ENCODE peak calls at places on chromosomes 6 and 20, in four cellular contexts. M is osteocyte, W is foreskin fibroblast, P is adrenal gland. Y is an unnamed sample.

GRCh38 chr20:23049201-23049932 is at the start of gene THBD:
- DNase-seq in M (no peak), W (peak; percentile 82), P (peak; percentile 69), Y (no peak)

GRCh38 chr6:12637960-12638641 is 78.5 kb upstream of the PHACTR1 start:
- DNase-seq in M (no peak), W (peak; percentile 82), P (peak; percentile 48), Y (peak; percentile 72)

GRCh38 chr20:50405235-50405914 is 104.8 kb upstream of the PTPN1 start:
- DNase-seq in M (no peak), W (no peak), P (no peak), Y (no peak)

GRCh38 chr6:141269684-141270083 is 863.0 kb upstream of the GJE1 start:
- DNase-seq in M (no peak), W (no peak), P (no peak), Y (no peak)

GRCh38 chr20:34715384-34715783 is 11.2 kb downstream of the TP53INP2 start:
- DNase-seq in M (no peak), W (peak; percentile 56), P (no peak), Y (no peak)

GRCh38 chr6:149346075-149346474 is 28.6 kb downstream of the TAB2 start:
- DNase-seq in M (no peak), W (no peak), P (no peak), Y (no peak)

GRCh38 chr6:118100763-118101162 is 193.7 kb downstream of the SLC35F1 start:
- DNase-seq in M (no peak), W (no peak), P (no peak), Y (no peak)

GRCh38 chr6:138054982-138055381 is 52.2 kb downstream of the PERP start:
- DNase-seq in M (no peak), W (no peak), P (no peak), Y (no peak)

GRCh38 chr6:122014961-122015360 is 384.5 kb upstream of the HSF2 start:
- DNase-seq in M (no peak), W (peak; percentile 68), P (no peak), Y (no peak)

GRCh38 chr6:24495516-24495847 is 713 bp downstream of the ALDH5A1 start:
- DNase-seq in M (no peak), W (peak; percentile 12), P (peak; percentile 60), Y (no peak)

GRCh38 chr20:63223121-63223825 is 7.3 kb upstream of the YTHDF1 start:
- DNase-seq in M (no peak), W (peak; percentile 60), P (peak; percentile 56), Y (no peak)

GRCh38 chr6:105814745-105815536 is 271.2 kb upstream of the PRDM1 start:
- DNase-seq in M (no peak), W (no peak), P (no peak), Y (no peak)

GRCh38 chr6:20348091-20348490 is 53.6 kb upstream of the E2F3 start:
- DNase-seq in M (no peak), W (no peak), P (no peak), Y (no peak)

GRCh38 chr6:141562801-141563763 is 569.6 kb upstream of the GJE1 start:
- DNase-seq in M (peak; percentile 87), W (peak; percentile 94), P (peak; percentile 72), Y (peak; percentile 82)

GRCh38 chr6:10510592-10511367 is 10.4 kb upstream of the GCNT2 start:
- DNase-seq in M (no peak), W (peak; percentile 63), P (peak; percentile 52), Y (no peak)

GRCh38 chr20:45323731-45324130 is 15.6 kb upstream of the MATN4 start:
- DNase-seq in M (no peak), W (peak; percentile 77), P (no peak), Y (no peak)

GRCh38 chr20:955111-955510 is 39.0 kb upstream of the ANGPT4 start:
- DNase-seq in M (no peak), W (no peak), P (no peak), Y (no peak)

GRCh38 chr6:33427585-33428218 is 7.8 kb downstream of the SYNGAP1 start:
- DNase-seq in M (no peak), W (peak; percentile 62), P (peak; percentile 65), Y (no peak)

GRCh38 chr6:33212857-33213165 is 4.5 kb downstream of the RING1 start:
- DNase-seq in M (no peak), W (no peak), P (no peak), Y (no peak)

GRCh38 chr20:6519556-6519955 is 247.9 kb upstream of the BMP2 start:
- DNase-seq in M (no peak), W (peak; percentile 51), P (no peak), Y (peak; percentile 41)

GRCh38 chr20:51354769-51355319 is 187.7 kb downstream of the NFATC2 start:
- DNase-seq in M (no peak), W (peak; percentile 63), P (no peak), Y (no peak)

GRCh38 chr6:52984247-52984646 is 10.8 kb downstream of the GSTA4 start:
- DNase-seq in M (no peak), W (no peak), P (no peak), Y (no peak)

GRCh38 chr6:21987501-21987957 is 309.3 kb downstream of the PRL start:
- DNase-seq in M (no peak), W (peak; percentile 90), P (peak; percentile 82), Y (peak; percentile 77)

GRCh38 chr6:150403458-150404245 is 34.8 kb downstream of the IYD start:
- DNase-seq in M (no peak), W (peak; percentile 53), P (no peak), Y (peak; percentile 82)

GRCh38 chr6:160917581-160917980 is 74.0 kb upstream of the MAP3K4 start:
- DNase-seq in M (no peak), W (no peak), P (no peak), Y (no peak)

GRCh38 chr20:34907616-34908469 is 31.4 kb downstream of the ACSS2 start:
- DNase-seq in M (no peak), W (peak; percentile 97), P (peak; percentile 80), Y (peak; percentile 94)

GRCh38 chr6:115910147-115910546 is 150.5 kb downstream of the FRK start:
- DNase-seq in M (no peak), W (no peak), P (no peak), Y (no peak)

GRCh38 chr6:80548496-80548895 is 442.0 kb downstream of the BCKDHB start:
- DNase-seq in M (no peak), W (peak; percentile 89), P (no peak), Y (no peak)

GRCh38 chr20:41145821-41146620 is 8.7 kb downstream of the PLCG1 start:
- DNase-seq in M (no peak), W (no peak), P (no peak), Y (no peak)

GRCh38 chr6:10791673-10792072 is 44.1 kb downstream of the TMEM14B start:
- DNase-seq in M (no peak), W (no peak), P (no peak), Y (no peak)

GRCh38 chr6:41775293-41775882 is 4.3 kb downstream of the FRS3 start:
- DNase-seq in M (no peak), W (no peak), P (no peak), Y (no peak)

GRCh38 chr6:41836660-41837052 is 49.2 kb downstream of the TOMM6 start:
- DNase-seq in M (no peak), W (peak; percentile 50), P (no peak), Y (no peak)

GRCh38 chr6:30480536-30481156 is 8.7 kb upstream of the HLA-E start:
- DNase-seq in M (peak; percentile 57), W (no peak), P (no peak), Y (no peak)

GRCh38 chr6:145036236-145036635 is 699.1 kb downstream of the EPM2A start:
- DNase-seq in M (no peak), W (peak; percentile 25), P (no peak), Y (no peak)
- TF ChIP-seq CTCF in M (no peak), W (no peak), P (no peak), Y (no peak)

GRCh38 chr20:20452254-20452676 is 84.4 kb downstream of the INSM1 start:
- DNase-seq in M (no peak), W (peak; percentile 87), P (peak; percentile 36), Y (peak; percentile 52)
- TF ChIP-seq CTCF in M (peak; percentile 19), W (no peak), P (no peak), Y (no peak)

DNA sequence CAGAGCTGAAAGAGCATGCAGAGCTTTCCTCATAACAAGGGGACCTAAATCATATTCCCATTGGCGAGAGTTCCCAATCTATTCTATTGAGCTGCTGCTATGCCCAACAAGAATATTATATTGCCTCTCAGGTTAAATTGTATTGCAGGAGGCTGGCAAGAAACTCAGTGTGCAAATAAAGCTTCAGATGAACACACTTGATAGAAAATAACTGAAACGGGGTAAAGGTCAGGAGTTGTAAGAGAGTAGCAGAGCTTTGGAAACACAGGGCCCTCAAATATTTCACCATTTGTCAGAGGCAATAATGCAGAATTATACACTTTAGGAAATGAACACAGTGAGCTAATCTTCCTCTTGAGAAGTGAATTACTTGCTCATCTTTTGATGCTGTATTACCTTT is 364.3 kb upstream of the SPTLC3 start:
- DNase-seq in M (no peak), W (no peak), P (no peak), Y (no peak)
- TF ChIP-seq CTCF in M (no peak), W (no peak), P (no peak), Y (no peak)

GRCh38 chr20:59525500-59526241 is 78.7 kb upstream of the PHACTR3 start:
- DNase-seq in M (no peak), W (peak; percentile 59), P (peak; percentile 66), Y (peak; percentile 21)

GRCh38 chr20:59520814-59521213 is 83.5 kb upstream of the PHACTR3 start:
- DNase-seq in M (no peak), W (no peak), P (no peak), Y (no peak)

GRCh38 chr20:59526242-59527225 is 77.8 kb upstream of the PHACTR3 start:
- DNase-seq in M (no peak), W (peak; percentile 2), P (no peak), Y (no peak)
- TF ChIP-seq CTCF in M (peak; percentile 37), W (peak; percentile 45), P (no peak), Y (peak; percentile 33)

GRCh38 chr6:152993847-152994246 is 8.7 kb downstream of the MTRF1L start:
- DNase-seq in M (no peak), W (no peak), P (no peak), Y (no peak)

DNA sequence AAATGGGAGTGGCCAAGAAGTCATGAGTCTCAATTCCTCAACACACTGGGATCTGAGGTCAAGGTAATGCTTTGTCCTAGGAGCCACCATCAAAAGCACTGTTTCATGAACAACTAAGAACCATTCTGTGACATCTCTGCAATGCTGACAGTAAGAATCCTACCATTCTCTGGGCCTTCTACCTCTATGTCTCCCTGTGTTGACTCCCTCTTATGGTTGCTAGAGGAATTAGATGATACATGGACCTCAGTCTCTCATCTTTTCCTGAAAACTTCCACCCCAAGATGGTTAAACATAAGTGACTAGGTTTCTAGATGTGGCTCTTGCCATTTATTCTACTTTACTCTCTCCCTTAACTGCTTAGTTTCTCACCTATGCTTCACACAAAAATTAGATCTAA is 9.1 kb downstream of the MTRF1L start:
- DNase-seq in M (no peak), W (no peak), P (no peak), Y (no peak)
- TF ChIP-seq CTCF in M (peak; percentile 13), W (no peak), P (no peak), Y (no peak)

Y was measured in HFF-Myc.